ENCODE peak calls at places on chromosome 15, in six cellular contexts. Q is IMR-90, A is H9, V is neuronal stem cell, B is H1, D is trophoblast cell. O is an unnamed sample. For H3K4me1, the result is how much of the 10 kb centered on the place peaks cover.

GRCh38 chr15:85527907-85528306 is 147.5 kb downstream of the AKAP13 start:
- DNase-seq in Q (peak), A (no peak), V (no peak), B (no peak), D (peak), O (peak)

GRCh38 chr15:29107971-29108645 is 161.5 kb downstream of the NSMCE3 start:
- DNase-seq in Q (no peak), A (no peak), V (no peak), B (no peak), D (no peak), O (no peak)

GRCh38 chr15:23072633-23073032 is 33.3 kb upstream of the TUBGCP5 start:
- DNase-seq in Q (no peak), A (no peak), V (no peak), B (no peak), D (no peak), O (no peak)

GRCh38 chr15:72342385-72342784 is 22.4 kb upstream of the CELF6 start:
- DNase-seq in Q (peak), A (peak), V (no peak), B (peak), D (peak), O (peak)

GRCh38 chr15:61916104-61916503 is 144.1 kb downstream of the VPS13C start:
- DNase-seq in Q (peak), A (no peak), V (no peak), B (no peak), D (no peak), O (peak)

GRCh38 chr15:75198560-75199346 is 2.9 kb upstream of the C15orf39 start:
- DNase-seq in Q (peak), A (peak), V (no peak), B (no peak), D (no peak), O (peak)

GRCh38 chr15:40793216-40793989 is 13.5 kb upstream of the ZFYVE19 start:
- DNase-seq in Q (peak), A (no peak), V (no peak), B (no peak), D (peak), O (peak)

GRCh38 chr15:45454825-45455224 is 67.7 kb downstream of the SLC30A4 start:
- DNase-seq in Q (peak), A (no peak), V (no peak), B (no peak), D (peak), O (peak)

GRCh38 chr15:72203507-72203837 is 5.9 kb upstream of the GRAMD2A start:
- DNase-seq in Q (peak), A (no peak), V (no peak), B (no peak), D (no peak), O (no peak)

GRCh38 chr15:25372298-25372697 is 66.5 kb downstream of the UBE3A start:
- DNase-seq in Q (peak), A (no peak), V (no peak), B (no peak), D (no peak), O (peak)

GRCh38 chr15:74438696-74439316 is 5.0 kb upstream of the SEMA7A start:
- DNase-seq in Q (peak), A (peak), V (peak), B (peak), D (peak), O (peak)

GRCh38 chr15:78004919-78005634 is 72.4 kb downstream of the TBC1D2B start:
- DNase-seq in Q (peak), A (no peak), V (no peak), B (no peak), D (no peak), O (peak)

GRCh38 chr15:94041731-94042130 is 189.6 kb upstream of the MCTP2 start:
- DNase-seq in Q (no peak), A (no peak), V (no peak), B (no peak), D (peak), O (no peak)

GRCh38 chr15:83372434-83372873 is 74.7 kb upstream of the SH3GL3 start:
- DNase-seq in Q (no peak), A (no peak), V (no peak), B (no peak), D (peak), O (no peak)

GRCh38 chr15:49235446-49236207 is 65.6 kb downstream of the GALK2 start:
- DNase-seq in Q (peak), A (peak), V (peak), B (peak), D (peak), O (peak)
- H2AFZ ChIP-seq in Q (no peak), A (no peak), V (no peak), B (no peak), D (no peak), O (no peak)

GRCh38 chr15:70160803-70161565 is 63.3 kb upstream of the TLE3 start:
- DNase-seq in Q (no peak), A (no peak), V (no peak), B (no peak), D (no peak), O (no peak)
- H3K4ac ChIP-seq in Q (no peak), A (no peak), V (no peak), B (no peak), D (no peak), O (no peak)

GRCh38 chr15:68272797-68273271 is 4.7 kb upstream of the FEM1B start:
- DNase-seq in Q (peak), A (no peak), V (no peak), B (no peak), D (no peak), O (peak)
- H3K4me1 ChIP-seq in Q (under half), A (under half), V (under half), B (under half), D (under half), O (under half)

DNA sequence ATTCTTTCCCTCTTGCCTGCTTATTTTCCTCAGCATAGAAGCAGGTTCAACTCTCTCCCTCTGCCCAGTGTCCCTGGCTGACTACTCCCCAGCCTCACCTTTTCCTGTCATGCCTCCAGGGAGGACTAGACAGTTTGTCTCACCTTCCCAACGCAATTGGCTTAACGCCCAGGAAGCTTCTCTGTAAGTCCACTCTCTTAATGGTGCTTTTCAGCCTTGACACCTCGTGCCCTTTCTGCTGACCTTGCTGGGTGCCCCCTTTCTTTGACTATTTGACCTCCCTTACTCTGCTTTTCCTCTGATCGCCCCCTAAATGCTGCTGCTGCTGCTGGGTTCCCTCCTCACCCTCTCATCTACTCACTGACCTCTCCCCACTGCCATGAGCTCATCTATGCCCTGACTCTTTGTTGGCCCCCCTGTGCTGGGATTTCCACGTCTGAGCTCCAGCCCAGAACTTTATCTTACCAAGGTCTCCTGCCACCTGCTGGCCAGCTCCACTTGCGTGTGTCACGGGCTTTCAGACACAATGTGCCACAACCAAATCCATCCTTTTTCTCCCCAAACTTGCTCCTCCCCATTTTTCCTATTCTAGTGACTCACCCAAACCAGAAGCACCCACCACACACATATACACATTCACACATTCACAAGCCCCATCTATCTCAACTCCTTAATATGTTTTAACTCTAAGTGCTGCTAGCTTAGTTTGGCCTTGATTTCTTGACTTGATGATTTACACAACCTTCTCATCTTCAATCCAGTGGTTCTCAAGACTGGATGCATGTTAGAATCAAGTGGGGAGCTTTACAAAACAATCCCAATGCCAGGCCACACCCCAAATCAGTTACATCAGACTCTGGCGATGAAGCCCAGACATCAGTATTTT is 16.6 kb downstream of the EPB42 start:
- DNase-seq in Q (peak), A (peak), V (no peak), B (peak), D (peak), O (peak)
- H2AFZ ChIP-seq in Q (peak), A (no peak), V (peak), B (peak), D (no peak), O (no peak)

GRCh38 chr15:76931397-76932089 is at the start of gene RCN2:
- DNase-seq in Q (peak), A (peak), V (peak), B (peak), D (peak), O (peak)
- H3K4ac ChIP-seq in Q (peak), A (no peak), V (peak), B (no peak), D (peak), O (peak)

GRCh38 chr15:64673866-64674265 is 101.5 kb downstream of the RBPMS2 start:
- DNase-seq in Q (no peak), A (no peak), V (no peak), B (no peak), D (no peak), O (no peak)
- H3K4me1 ChIP-seq in Q (under half), A (under half), V (under half), B (under half), D (under half), O (under half)

DNA sequence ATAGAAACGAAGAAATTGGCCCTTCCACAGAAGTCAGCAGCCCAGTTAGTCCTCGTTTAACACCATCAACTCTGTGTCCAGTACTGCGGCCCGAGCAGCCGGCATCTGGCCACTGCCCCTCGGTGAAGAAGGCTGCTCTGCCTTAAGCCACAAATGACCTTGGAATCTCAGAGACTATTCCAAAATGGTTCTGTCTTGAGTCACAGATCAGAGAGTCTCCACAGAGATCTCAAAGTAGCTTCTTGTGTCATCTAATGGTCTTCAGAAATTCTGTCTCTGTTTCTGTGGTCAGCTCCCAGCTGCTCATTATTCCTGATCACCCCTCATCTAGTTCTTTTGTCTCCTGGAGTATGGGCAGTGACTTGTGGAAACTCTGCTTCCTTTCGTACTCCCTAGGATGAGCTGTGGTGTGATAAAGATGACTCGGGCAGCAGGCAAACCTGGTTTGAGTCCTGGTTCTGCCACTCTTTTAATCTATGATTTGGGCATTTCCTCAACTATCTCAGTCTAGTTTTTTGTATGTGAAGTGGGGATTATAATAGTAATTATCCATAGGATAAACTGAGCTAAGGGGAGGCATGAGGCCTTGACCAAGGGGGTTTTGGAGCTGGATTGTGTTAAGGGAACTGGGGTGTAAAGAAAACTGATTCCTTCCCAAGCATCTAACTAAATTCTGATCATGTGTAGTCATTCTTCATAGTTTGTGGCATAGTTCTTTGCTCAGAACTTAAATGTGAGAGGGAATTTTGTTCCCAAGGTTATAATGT is 22.6 kb downstream of the CRTC3 start:
- DNase-seq in Q (peak), A (no peak), V (no peak), B (no peak), D (peak), O (peak)
- H2AFZ ChIP-seq in Q (peak), A (no peak), V (no peak), B (no peak), D (no peak), O (no peak)

GRCh38 chr15:89777073-89777820 is 1.1 kb downstream of the MESP2 start:
- DNase-seq in Q (no peak), A (no peak), V (no peak), B (no peak), D (no peak), O (no peak)
- H3K4ac ChIP-seq in Q (no peak), A (no peak), V (peak), B (no peak), D (no peak), O (no peak)